ENCODE peak calls at places on chromosome 13, in six cellular contexts. L is hepatocyte, F is GM12865, R is heart right ventricle, T is BJ, J is BE2C. D is an unnamed sample.

GRCh38 chr13:67651908-67652307 is 421.8 kb upstream of the PCDH9 start:
- DNase-seq in F (no peak), J (no peak), L (no peak), T (no peak), R (no peak), D (no peak)

GRCh38 chr13:26449063-26449848 is 108.2 kb upstream of the WASF3 start:
- DNase-seq in L (no peak), F (peak), J (no peak), R (no peak), T (no peak), D (no peak)

GRCh38 chr13:48266967-48267639 is 34.1 kb downstream of the ITM2B start:
- DNase-seq in R (no peak), L (no peak), T (no peak), F (no peak), J (no peak), D (no peak)

GRCh38 chr13:87674143-87674772 is 3.1 kb downstream of the SLITRK5 start:
- DNase-seq in R (no peak), J (no peak), L (no peak), F (no peak), T (no peak), D (no peak)

GRCh38 chr13:45512148-45512498 is 47.4 kb downstream of the COG3 start:
- DNase-seq in J (no peak), F (no peak), L (no peak), T (no peak), R (no peak), D (no peak)

GRCh38 chr13:113547248-113547971 is 37.1 kb upstream of the TFDP1 start:
- DNase-seq in T (no peak), L (no peak), F (no peak), R (peak), J (no peak), D (no peak)

GRCh38 chr13:45626731-45627374 is 11.3 kb upstream of the ERICH6B start:
- DNase-seq in J (no peak), F (no peak), L (no peak), R (no peak), T (no peak), D (no peak)

GRCh38 chr13:49679244-49679643 is 12.0 kb downstream of the EBPL start:
- DNase-seq in R (no peak), T (no peak), L (peak), F (peak), J (no peak), D (no peak)

GRCh38 chr13:113065406-113066141 is 40.0 kb upstream of the F7 start:
- DNase-seq in L (no peak), R (no peak), F (no peak), T (no peak), J (no peak), D (no peak)

GRCh38 chr13:77176350-77176749 is 149.4 kb upstream of the FBXL3 start:
- DNase-seq in F (no peak), T (no peak), R (no peak), J (no peak), L (no peak), D (no peak)

GRCh38 chr13:79483302-79483701 is 2.3 kb downstream of the NDFIP2 start:
- DNase-seq in L (no peak), J (no peak), F (no peak), T (peak), R (no peak), D (no peak)

GRCh38 chr13:23339225-23339624 is 94.3 kb downstream of the SACS start:
- DNase-seq in L (no peak), R (no peak), F (no peak), T (no peak), J (no peak), D (no peak)

GRCh38 chr13:89627991-89628390 is 1719.5 kb upstream of the MIR17HG start:
- DNase-seq in R (no peak), F (no peak), T (no peak), L (no peak), J (no peak), D (peak)

GRCh38 chr13:105406551-105406950 is 1128.9 kb downstream of the EFNB2 start:
- DNase-seq in F (no peak), R (no peak), T (no peak), J (no peak), L (no peak), D (peak)

GRCh38 chr13:41061914-41062837 is 867 bp downstream of the WBP4 start:
- DNase-seq in R (no peak), T (no peak), F (no peak), J (no peak), L (peak), D (peak)

GRCh38 chr13:26785845-26786630 is 25.5 kb upstream of the GPR12 start:
- DNase-seq in J (no peak), T (no peak), F (peak), R (peak), L (no peak), D (no peak)

GRCh38 chr13:80054806-80055205 is 286.1 kb downstream of the SPRY2 start:
- DNase-seq in L (no peak), T (no peak), F (no peak), J (no peak), R (no peak), D (no peak)

GRCh38 chr13:99136427-99136954 is 64.2 kb upstream of the UBAC2 start:
- DNase-seq in F (no peak), L (no peak), R (no peak), T (no peak), J (no peak), D (no peak)

GRCh38 chr13:72851678-72852014 is 69.7 kb downstream of the PIBF1 start:
- DNase-seq in L (no peak), J (no peak), F (no peak), T (no peak), R (no peak), D (no peak)

GRCh38 chr13:51797664-51798488 is 6.1 kb downstream of the DHRS12 start:
- DNase-seq in J (peak), F (peak), L (peak), R (no peak), T (no peak), D (no peak)

GRCh38 chr13:114074671-114075315 is 57.6 kb downstream of the RASA3 start:
- DNase-seq in R (no peak), F (no peak), T (no peak), L (no peak), J (no peak), D (no peak)

GRCh38 chr13:110893571-110893970 is 21.3 kb downstream of the ANKRD10 start:
- DNase-seq in R (no peak), F (no peak), J (no peak), L (no peak), T (no peak), D (no peak)

GRCh38 chr13:33284916-33285315 is 639 bp downstream of the STARD13 start:
- DNase-seq in J (no peak), F (no peak), T (no peak), L (peak), R (no peak), D (no peak)

GRCh38 chr13:33556828-33557227 is 261.1 kb upstream of the RFC3 start:
- DNase-seq in T (no peak), F (no peak), L (no peak), R (no peak), J (no peak), D (no peak)

GRCh38 chr13:91185294-91185863 is 162.1 kb upstream of the MIR17HG start:
- DNase-seq in J (no peak), L (no peak), F (no peak), T (no peak), R (no peak), D (no peak)

GRCh38 chr13:51717786-51718398 is 86.1 kb downstream of the DHRS12 start:
- DNase-seq in R (no peak), J (no peak), F (no peak), T (no peak), L (no peak), D (no peak)

GRCh38 chr13:49499889-49500660 is 4.3 kb downstream of the PHF11 start:
- DNase-seq in J (no peak), L (no peak), R (no peak), F (no peak), T (peak), D (no peak)

GRCh38 chr13:40113644-40114304 is 458.3 kb downstream of the COG6 start:
- DNase-seq in T (no peak), J (no peak), R (no peak), L (no peak), F (no peak), D (peak)

DNA sequence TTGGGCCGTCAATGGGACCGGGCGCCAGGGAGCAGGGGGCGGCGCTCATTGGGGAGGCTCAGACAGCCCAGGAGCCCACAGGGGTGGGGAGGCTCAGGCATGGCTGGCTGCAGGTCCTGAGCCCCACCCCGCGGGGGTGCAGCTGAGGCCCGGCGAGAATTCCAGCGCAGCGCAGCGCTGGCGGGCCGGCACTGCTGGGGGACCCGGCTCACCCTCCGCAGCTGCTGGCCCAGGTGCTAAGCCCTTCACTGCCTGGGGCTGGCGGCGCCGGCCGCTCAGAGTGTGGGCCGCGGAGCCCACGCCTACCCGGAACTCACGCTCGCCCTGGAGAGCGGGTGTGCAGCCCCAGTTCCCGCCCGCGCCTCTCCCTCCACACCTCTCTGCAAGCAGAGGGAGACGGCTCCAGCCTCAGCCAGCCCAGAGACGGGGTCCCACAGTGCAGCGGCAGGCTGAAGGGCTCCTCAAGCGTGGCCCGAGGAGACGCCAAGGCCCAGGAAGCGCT is 1227.4 kb downstream of the PCDH17 start:
- DNase-seq in F (no peak), T (no peak), R (no peak), L (no peak), J (no peak), D (no peak)
- H3K4me3 ChIP-seq in F (no peak), T (no peak), R (no peak), L (no peak), J (no peak), D (no peak)

DNA sequence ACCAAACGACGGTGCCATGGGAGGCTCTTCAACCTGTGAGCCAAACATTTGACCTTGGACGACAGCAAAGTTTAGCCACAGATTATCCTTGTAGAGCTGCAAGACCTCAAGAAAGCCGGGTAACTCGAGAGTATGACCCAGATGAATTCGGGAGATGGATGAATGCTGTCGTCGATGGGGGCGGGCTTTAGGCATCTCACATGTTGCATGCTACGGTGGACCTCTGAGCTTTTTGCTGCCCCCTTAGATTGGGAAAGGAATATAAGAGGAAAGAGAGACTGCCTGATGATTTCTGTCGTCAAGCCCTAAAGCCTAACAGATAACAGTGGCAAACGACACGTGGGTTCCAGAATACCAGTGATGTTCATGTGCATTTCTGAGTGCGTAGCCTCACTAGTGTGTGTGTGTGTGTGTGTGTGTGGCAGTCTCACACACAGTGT is 716 bp upstream of the ABCC4 start:
- DNase-seq in J (no peak), R (no peak), F (no peak), L (no peak), T (no peak), D (no peak)
- TF ChIP-seq CTCF in J (peak), R (no peak), F (no peak), L (no peak), T (peak), D (no peak)

GRCh38 chr13:109749365-109749764 is 37.0 kb downstream of the IRS2 start:
- DNase-seq in L (no peak), F (no peak), J (no peak), T (no peak), R (no peak), D (no peak)

GRCh38 chr13:109750376-109750775 is 36.0 kb downstream of the IRS2 start:
- DNase-seq in R (no peak), J (no peak), L (no peak), T (no peak), F (no peak), D (no peak)

GRCh38 chr13:109746364-109746763 is 40.0 kb downstream of the IRS2 start:
- DNase-seq in R (no peak), F (no peak), J (no peak), L (no peak), T (no peak), D (no peak)

GRCh38 chr13:109747524-109747923 is 38.9 kb downstream of the IRS2 start:
- DNase-seq in F (no peak), R (no peak), L (no peak), J (no peak), T (no peak), D (no peak)

DNA sequence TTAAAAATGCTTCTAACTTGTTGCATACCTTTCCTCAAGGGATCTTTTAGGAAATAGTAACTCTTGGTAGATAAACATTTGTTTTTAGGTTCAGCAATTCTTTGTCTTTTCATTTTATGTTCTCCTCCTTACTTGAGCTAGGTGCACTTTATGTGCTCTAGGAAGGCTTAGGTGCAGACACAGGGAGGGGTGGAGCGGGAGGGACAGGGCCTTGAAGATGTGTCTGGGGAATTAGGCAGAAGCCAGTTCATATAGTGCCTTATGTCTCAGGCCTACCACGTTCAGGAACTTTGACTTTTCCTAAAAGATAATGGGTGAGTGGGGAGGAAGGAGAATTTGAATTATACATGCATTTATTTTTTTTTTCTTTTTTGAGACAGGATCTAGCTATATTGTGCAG is 37.7 kb downstream of the IRS2 start:
- DNase-seq in L (no peak), T (no peak), F (no peak), R (no peak), J (no peak), D (no peak)
- H3K4me3 ChIP-seq in L (no peak), T (no peak), F (no peak), R (no peak), J (no peak), D (no peak)

DNA sequence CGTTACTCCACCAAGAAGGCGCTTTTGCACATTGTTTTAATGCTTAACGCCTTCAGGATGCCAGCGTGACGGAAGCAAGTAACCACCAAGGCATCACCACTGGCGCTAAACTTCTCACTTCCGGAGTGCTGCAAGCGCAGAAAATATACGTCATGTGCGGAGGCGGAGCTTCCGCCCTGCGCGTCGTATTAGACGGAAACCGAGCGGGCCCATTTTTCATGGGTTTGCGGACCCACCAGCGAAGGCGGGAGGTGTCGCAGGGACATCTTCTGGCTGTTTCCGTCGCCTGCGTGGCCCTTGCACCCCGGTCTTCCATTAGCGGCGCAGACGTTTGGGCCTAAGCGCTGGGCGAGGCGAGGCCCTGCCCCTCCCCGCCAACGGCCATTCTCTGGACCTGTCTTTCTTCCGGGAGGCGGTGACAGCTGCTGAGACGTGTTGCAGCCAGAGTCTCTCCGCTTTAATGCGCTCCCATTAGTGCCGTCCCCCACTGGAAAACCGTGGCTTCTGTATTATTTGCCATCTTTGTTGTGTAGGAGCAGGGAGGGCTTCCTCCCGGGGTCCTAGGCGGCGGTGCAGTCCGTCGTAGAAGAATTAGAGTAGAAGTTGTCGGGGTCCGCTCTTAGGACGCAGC is at the start of gene ERCC5:
- DNase-seq in J (peak), R (peak), T (peak), F (peak), L (peak), D (peak)
- TF ChIP-seq CTCF in J (no peak), R (no peak), T (no peak), F (no peak), L (no peak), D (no peak)

GRCh38 chr13:111897846-111898215 is 169.1 kb upstream of the SOX1 start:
- DNase-seq in J (no peak), R (no peak), T (no peak), L (no peak), F (no peak), D (no peak)

GRCh38 chr13:111895896-111896821 is 170.8 kb upstream of the SOX1 start:
- DNase-seq in T (no peak), R (no peak), F (no peak), L (no peak), J (no peak), D (no peak)

GRCh38 chr13:111897178-111897845 is 169.6 kb upstream of the SOX1 start:
- DNase-seq in T (no peak), J (no peak), F (no peak), L (no peak), R (no peak), D (no peak)

GRCh38 chr13:111893071-111893606 is 173.8 kb upstream of the SOX1 start:
- DNase-seq in T (no peak), J (no peak), F (no peak), L (peak), R (no peak), D (no peak)

GRCh38 chr13:111893607-111894443 is 173.1 kb upstream of the SOX1 start:
- DNase-seq in F (no peak), L (no peak), T (no peak), J (no peak), R (no peak), D (no peak)
- H3K4me3 ChIP-seq in F (no peak), L (peak), T (no peak), J (no peak), R (peak), D (peak)

DNA sequence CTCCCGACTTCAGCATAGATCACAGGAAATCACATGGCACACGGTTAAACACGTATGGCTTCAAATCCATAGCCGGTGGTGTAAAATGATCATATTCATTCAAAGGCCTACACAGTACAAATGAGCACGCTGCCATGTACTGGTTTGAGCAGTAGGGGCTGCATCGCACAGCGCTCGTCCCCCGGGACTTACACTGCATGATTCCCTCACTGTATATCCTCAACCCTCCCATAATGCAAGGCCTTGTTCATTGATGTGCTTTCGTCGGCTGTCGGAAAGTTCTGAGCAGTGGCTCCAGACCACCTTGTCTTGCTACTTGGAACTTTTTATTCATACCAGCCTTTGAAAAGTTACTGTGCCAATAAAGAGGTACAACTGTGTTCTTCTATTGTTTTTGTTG is 578.2 kb downstream of the MYO16 start:
- DNase-seq in L (no peak), F (no peak), J (peak), T (no peak), R (no peak), D (no peak)
- TF ChIP-seq CTCF in L (no peak), F (no peak), J (peak), T (no peak), R (no peak), D (no peak)

DNA sequence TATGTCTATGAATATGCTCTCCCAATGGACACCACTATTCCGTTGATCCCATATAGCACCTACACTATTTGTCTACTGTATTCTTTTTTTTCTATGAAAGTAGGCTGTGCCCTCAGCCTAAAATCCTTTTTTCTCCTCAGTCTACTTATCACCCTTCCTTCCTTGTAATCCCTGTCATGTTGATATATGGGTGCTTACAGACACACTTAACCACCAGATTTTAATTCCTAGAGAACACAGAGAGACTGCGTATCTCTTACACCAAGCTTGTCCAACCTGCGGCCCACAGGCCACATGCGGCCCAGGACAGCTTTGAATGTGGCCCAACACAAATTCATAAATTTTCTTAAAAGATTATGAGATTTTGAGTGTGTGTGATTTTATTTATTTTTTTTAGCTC is 101.1 kb downstream of the ZAR1L start:
- DNase-seq in T (no peak), R (no peak), F (no peak), L (no peak), J (no peak), D (no peak)
- H3K4me3 ChIP-seq in T (no peak), R (no peak), F (no peak), L (no peak), J (no peak), D (no peak)

DNA sequence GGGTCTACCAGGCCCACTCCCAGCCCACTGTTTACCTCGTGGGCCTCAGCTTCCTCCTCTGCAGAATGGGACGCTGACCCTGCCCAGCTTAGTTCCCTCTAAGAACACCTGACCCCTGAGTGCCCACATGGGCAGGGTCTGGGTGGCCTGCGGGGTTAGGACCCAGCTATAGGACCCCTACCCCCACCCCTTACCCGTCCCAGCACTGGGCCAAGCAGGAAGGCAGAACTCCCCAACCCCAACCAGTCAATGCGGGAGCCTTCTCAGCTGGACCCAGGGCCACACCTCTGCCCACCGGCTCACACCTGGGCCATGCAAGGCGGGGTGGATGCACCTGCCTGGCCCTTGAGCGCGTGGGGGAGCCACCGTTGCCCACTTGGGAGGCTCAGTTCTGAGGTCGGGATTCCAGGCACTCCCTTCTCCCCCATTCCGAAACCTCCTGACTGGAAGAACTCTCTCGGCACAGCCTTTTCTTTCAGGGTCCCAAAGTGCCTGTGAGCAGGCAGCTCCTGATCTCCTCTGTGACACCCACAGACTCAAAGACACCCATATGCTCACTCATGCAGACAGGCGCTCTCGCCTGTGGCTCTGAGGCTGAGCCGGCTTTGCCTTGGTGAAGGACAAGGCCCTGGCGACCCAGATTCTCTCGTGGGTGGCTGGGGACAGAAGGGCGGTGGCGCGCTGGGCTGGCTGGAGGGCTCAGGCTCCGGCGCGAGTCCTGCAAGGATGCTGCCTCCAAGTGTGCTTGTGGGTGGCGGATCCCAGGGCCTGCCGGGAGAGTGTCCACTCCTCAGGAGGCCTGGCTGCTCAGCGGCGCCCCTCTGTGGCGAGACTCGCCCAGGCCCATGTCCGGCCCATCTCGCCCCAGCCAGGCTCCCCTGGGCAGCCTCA is 27.9 kb upstream of the PARP4 start:
- DNase-seq in T (no peak), L (peak), R (no peak), F (no peak), J (no peak), D (no peak)
- TF ChIP-seq CTCF in T (no peak), L (peak), R (no peak), F (no peak), J (peak), D (peak)

D was measured in epithelial cell of proximal tubule.